ENCODE peak calls at places on chromosomes 16 and 17, in five cellular contexts. One of them, this sample, is unnamed.

GRCh38 chr17:58703137-58703846 is 10.9 kb downstream of the RAD51C start:
- DNase-seq in CD4-positive, CD25-positive, alpha-beta regulatory T cell: no peak
- DNase-seq in heart left ventricle: no peak
- DNase-seq in thoracic aorta: no peak
- DNase-seq in H9: no peak
- DNase-seq in this sample: no peak

GRCh38 chr17:7029659-7030058 is 6.2 kb upstream of the SLC16A13 start:
- DNase-seq in CD4-positive, CD25-positive, alpha-beta regulatory T cell: peak
- DNase-seq in heart left ventricle: no peak
- DNase-seq in thoracic aorta: no peak
- DNase-seq in H9: no peak
- DNase-seq in this sample: no peak

GRCh38 chr17:37160940-37161339 is 212.2 kb downstream of the AATF start:
- DNase-seq in CD4-positive, CD25-positive, alpha-beta regulatory T cell: no peak
- DNase-seq in heart left ventricle: no peak
- DNase-seq in thoracic aorta: no peak
- DNase-seq in H9: no peak
- DNase-seq in this sample: no peak

GRCh38 chr17:49635121-49635520 is 42.8 kb downstream of the SPOP start:
- DNase-seq in CD4-positive, CD25-positive, alpha-beta regulatory T cell: no peak
- DNase-seq in heart left ventricle: no peak
- DNase-seq in thoracic aorta: no peak
- DNase-seq in H9: no peak
- DNase-seq in this sample: no peak

GRCh38 chr16:48393843-48394703 is 8.9 kb upstream of the SIAH1 start:
- DNase-seq in CD4-positive, CD25-positive, alpha-beta regulatory T cell: no peak
- DNase-seq in heart left ventricle: no peak
- DNase-seq in thoracic aorta: no peak
- DNase-seq in H9: no peak
- DNase-seq in this sample: no peak

GRCh38 chr17:75557075-75557851 is 30.3 kb upstream of the MYO15B start:
- DNase-seq in CD4-positive, CD25-positive, alpha-beta regulatory T cell: no peak
- DNase-seq in heart left ventricle: no peak
- DNase-seq in thoracic aorta: no peak
- DNase-seq in H9: no peak
- DNase-seq in this sample: no peak

GRCh38 chr17:47800686-47801085 is 20.9 kb downstream of the OSBPL7 start:
- DNase-seq in CD4-positive, CD25-positive, alpha-beta regulatory T cell: no peak
- DNase-seq in heart left ventricle: no peak
- DNase-seq in thoracic aorta: no peak
- DNase-seq in H9: peak
- DNase-seq in this sample: no peak

GRCh38 chr16:20911361-20911760 is 10.8 kb downstream of the LYRM1 start:
- DNase-seq in CD4-positive, CD25-positive, alpha-beta regulatory T cell: no peak
- DNase-seq in heart left ventricle: no peak
- DNase-seq in thoracic aorta: no peak
- DNase-seq in H9: no peak
- DNase-seq in this sample: no peak

GRCh38 chr16:73166394-73166971 is 118.6 kb upstream of the ZFHX3 start:
- DNase-seq in CD4-positive, CD25-positive, alpha-beta regulatory T cell: no peak
- DNase-seq in heart left ventricle: no peak
- DNase-seq in thoracic aorta: no peak
- DNase-seq in H9: no peak
- DNase-seq in this sample: no peak

GRCh38 chr17:7857724-7858486 is at the start of gene CYB5D1:
- DNase-seq in CD4-positive, CD25-positive, alpha-beta regulatory T cell: peak
- DNase-seq in heart left ventricle: peak
- DNase-seq in thoracic aorta: peak
- DNase-seq in H9: peak
- DNase-seq in this sample: peak

GRCh38 chr17:4849011-4849536 is 15.9 kb downstream of the MINK1 start:
- DNase-seq in CD4-positive, CD25-positive, alpha-beta regulatory T cell: no peak
- DNase-seq in heart left ventricle: no peak
- DNase-seq in thoracic aorta: no peak
- DNase-seq in H9: peak
- DNase-seq in this sample: no peak
- H3K27ac ChIP-seq in CD4-positive, CD25-positive, alpha-beta regulatory T cell: no peak
- H3K27ac ChIP-seq in heart left ventricle: no peak
- H3K27ac ChIP-seq in thoracic aorta: no peak
- H3K27ac ChIP-seq in H9: peak
- H3K27ac ChIP-seq in this sample: no peak

GRCh38 chr16:11833951-11834695 is 17.2 kb downstream of the RSL1D1 start:
- DNase-seq in CD4-positive, CD25-positive, alpha-beta regulatory T cell: no peak
- DNase-seq in heart left ventricle: no peak
- DNase-seq in thoracic aorta: no peak
- DNase-seq in H9: no peak
- DNase-seq in this sample: no peak

GRCh38 chr16:11841026-11841425 is 10.3 kb downstream of the RSL1D1 start:
- DNase-seq in CD4-positive, CD25-positive, alpha-beta regulatory T cell: no peak
- DNase-seq in heart left ventricle: no peak
- DNase-seq in thoracic aorta: no peak
- DNase-seq in H9: no peak
- DNase-seq in this sample: no peak

GRCh38 chr16:11836653-11837244 is 14.6 kb downstream of the RSL1D1 start:
- DNase-seq in CD4-positive, CD25-positive, alpha-beta regulatory T cell: no peak
- DNase-seq in heart left ventricle: no peak
- DNase-seq in thoracic aorta: no peak
- DNase-seq in H9: no peak
- DNase-seq in this sample: no peak

GRCh38 chr16:11835891-11836652 is 15.3 kb downstream of the RSL1D1 start:
- DNase-seq in CD4-positive, CD25-positive, alpha-beta regulatory T cell: no peak
- DNase-seq in heart left ventricle: no peak
- DNase-seq in thoracic aorta: no peak
- DNase-seq in H9: no peak
- DNase-seq in this sample: no peak

DNA sequence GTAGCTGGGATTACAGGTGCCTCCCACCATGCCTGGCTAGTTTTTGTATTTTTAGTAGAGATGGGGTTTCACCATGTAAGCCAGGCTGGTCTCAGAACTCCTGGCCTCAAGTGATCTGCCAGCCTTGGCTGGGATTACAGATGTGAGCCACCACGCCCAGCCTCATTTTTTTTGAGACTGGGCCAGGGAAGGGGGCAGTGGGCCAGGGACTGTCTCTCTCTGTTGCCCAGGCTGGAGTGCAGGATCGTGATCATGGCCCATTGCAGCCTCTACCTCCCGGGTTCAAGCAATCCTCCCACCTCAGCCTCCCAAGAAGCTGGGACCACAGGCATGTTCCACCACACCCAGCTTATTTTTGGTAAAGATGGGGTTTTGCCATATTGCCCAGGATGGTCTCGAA is 16.0 kb downstream of the RSL1D1 start:
- DNase-seq in CD4-positive, CD25-positive, alpha-beta regulatory T cell: no peak
- DNase-seq in heart left ventricle: no peak
- DNase-seq in thoracic aorta: no peak
- DNase-seq in H9: no peak
- DNase-seq in this sample: no peak
- H3K27ac ChIP-seq in CD4-positive, CD25-positive, alpha-beta regulatory T cell: no peak
- H3K27ac ChIP-seq in heart left ventricle: no peak
- H3K27ac ChIP-seq in thoracic aorta: peak
- H3K27ac ChIP-seq in H9: no peak
- H3K27ac ChIP-seq in this sample: no peak

DNA sequence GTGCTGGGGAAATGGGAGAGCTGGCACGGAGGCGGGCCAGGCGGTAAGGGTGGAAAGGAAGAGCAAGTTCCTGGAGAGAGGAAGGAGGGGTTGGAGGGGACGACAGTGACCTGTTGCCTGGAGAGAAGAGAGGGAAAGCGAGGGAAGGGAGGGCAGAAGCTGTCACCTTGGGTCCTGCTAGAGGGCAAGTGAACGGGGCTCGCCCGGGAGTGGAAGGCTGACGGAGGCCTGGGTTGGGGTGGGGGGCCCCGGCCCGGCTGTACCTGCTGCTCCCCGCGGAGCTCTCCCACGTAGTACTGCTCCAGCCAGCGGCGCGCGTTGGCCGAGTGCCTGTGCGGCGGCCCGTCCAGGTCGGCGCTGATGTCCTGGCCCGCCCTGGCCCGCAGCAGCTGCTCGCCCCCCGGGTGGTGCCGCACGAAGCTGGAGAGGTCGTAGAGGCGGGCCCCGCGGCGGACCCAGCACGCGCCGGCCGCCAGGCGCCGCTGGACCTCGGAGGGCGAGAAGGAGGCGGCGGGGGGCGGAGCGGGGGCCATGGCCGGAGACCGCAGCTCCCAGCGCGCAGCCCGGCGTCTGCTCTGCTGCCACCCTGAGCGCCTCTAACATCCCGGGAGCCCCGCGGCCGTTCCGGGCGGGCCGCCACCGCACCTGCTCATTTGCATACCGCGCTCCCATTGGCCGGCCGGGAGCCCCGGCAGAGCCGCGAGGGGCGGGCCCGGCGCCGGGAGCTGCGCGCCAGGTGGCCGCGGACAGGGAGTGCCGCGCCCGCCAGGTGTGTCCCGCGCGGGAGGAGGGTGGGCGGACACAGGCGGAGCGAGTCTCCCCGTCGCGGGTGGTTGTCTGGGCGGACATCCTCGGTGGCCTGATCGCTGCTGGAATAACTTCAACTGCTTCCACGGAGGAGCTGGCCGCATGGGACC is at the start of gene FA2H:
- DNase-seq in CD4-positive, CD25-positive, alpha-beta regulatory T cell: peak
- DNase-seq in heart left ventricle: peak
- DNase-seq in thoracic aorta: no peak
- DNase-seq in H9: peak
- DNase-seq in this sample: peak
- H3K27ac ChIP-seq in CD4-positive, CD25-positive, alpha-beta regulatory T cell: no peak
- H3K27ac ChIP-seq in heart left ventricle: no peak
- H3K27ac ChIP-seq in thoracic aorta: no peak
- H3K27ac ChIP-seq in H9: no peak
- H3K27ac ChIP-seq in this sample: no peak

DNA sequence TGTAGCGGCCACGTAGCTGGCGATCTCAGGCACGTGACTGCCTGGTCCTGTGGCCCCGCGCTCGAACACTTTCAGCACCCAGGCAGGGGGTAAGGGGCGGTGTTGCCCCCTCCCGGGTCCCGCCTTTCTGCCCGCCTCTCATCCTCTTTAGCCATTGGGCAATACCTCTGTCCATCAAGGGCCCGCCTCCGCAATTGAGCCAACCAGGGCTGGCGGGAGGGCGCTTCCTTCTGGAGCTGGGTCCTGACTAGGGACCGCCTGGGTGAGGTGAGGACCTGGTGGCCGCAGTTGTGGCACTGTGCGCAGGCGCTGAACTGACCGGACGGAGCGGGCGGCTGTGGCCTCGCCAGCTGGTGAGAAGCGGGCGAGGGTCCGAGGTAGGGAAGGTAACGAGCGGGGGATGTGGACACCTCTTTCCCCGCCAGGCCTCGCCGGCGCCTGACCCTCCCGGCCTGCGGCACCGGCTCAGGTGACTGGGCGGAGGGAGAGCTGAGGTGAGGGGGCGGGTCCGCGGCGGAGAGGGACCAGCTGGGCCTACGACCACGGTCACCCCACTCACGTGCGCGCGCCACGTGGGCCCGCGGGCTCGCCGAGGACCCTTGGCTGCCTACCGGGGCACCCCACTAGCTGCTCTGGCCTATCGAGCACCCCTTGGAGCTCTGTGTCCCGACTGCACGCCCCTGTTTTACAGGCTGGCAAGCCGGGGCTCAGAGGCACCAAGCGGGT is at the start of gene PDP2:
- DNase-seq in CD4-positive, CD25-positive, alpha-beta regulatory T cell: peak
- DNase-seq in heart left ventricle: peak
- DNase-seq in thoracic aorta: peak
- DNase-seq in H9: peak
- DNase-seq in this sample: peak
- H3K27ac ChIP-seq in CD4-positive, CD25-positive, alpha-beta regulatory T cell: peak
- H3K27ac ChIP-seq in heart left ventricle: peak
- H3K27ac ChIP-seq in thoracic aorta: peak
- H3K27ac ChIP-seq in H9: no peak
- H3K27ac ChIP-seq in this sample: no peak

DNA sequence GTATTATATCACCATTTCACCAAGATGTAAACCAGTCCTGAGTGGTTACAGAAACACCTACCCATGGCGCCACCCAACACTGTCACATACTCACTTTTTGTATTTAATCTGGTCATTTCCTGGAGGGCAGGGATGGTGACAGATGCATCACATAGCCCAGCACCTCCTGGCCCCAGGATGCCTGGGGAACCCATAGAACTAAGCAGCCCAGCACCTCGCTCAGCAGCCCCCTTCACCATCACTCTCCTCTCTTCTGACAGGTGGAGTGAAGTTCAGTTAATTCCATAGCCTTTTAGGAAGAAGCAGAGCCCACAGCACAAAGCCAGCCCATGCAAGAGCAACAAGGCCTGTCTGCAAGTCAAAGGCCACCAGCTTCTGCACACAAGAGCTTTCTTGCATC is 27.5 kb downstream of the MYLK3 start:
- DNase-seq in CD4-positive, CD25-positive, alpha-beta regulatory T cell: no peak
- DNase-seq in heart left ventricle: no peak
- DNase-seq in thoracic aorta: no peak
- DNase-seq in H9: no peak
- DNase-seq in this sample: no peak
- H3K27ac ChIP-seq in CD4-positive, CD25-positive, alpha-beta regulatory T cell: no peak
- H3K27ac ChIP-seq in heart left ventricle: no peak
- H3K27ac ChIP-seq in thoracic aorta: no peak
- H3K27ac ChIP-seq in H9: no peak
- H3K27ac ChIP-seq in this sample: no peak

DNA sequence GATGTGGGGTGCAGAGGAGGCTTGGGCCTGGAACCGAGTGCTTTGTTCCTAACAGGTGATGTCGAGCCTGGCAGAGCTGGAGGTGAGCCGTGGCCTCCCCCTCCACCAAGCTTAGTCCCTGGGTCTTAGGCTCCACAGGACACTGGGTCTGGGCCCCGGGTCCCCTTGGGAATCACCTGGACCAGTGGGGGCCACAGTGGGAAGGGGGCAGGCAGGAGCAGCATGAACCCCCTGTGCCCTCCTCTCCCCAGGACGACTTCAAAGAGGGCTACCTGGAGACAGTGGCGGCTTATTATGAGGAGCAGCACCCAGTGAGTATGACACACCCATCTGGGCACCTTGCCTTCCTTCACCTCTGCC is 2.5 kb downstream of the IL32 start:
- DNase-seq in CD4-positive, CD25-positive, alpha-beta regulatory T cell: peak
- DNase-seq in heart left ventricle: no peak
- DNase-seq in thoracic aorta: no peak
- DNase-seq in H9: no peak
- DNase-seq in this sample: peak
- H3K27ac ChIP-seq in CD4-positive, CD25-positive, alpha-beta regulatory T cell: peak
- H3K27ac ChIP-seq in heart left ventricle: peak
- H3K27ac ChIP-seq in thoracic aorta: no peak
- H3K27ac ChIP-seq in H9: no peak
- H3K27ac ChIP-seq in this sample: peak

DNA sequence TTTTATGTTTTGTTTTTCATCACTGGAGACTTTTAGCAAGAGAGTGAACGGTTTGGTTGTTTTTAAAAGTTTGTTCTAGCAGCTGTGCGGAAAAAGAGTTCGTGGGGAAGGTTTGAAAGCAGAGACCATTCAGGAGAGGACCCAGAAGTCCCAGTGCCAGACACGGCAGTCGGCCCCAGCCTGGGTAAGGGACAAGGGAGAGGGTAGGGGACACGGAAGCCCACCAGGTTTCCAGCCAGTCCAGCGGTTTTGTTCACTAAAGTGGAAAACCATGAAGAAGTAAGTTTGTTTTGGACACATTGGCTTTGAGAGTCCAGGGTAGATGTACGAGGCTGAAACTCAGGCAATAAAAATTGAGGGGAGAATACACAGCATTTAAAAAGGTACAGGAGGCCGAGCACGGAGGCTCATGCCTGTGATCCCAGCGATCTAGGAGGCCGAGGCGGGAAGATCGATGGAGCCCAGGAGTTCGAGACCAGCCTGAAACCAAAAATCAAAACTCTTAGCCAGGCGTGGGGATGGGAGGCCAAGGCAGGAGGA is 56.8 kb upstream of the RPH3AL start:
- DNase-seq in CD4-positive, CD25-positive, alpha-beta regulatory T cell: no peak
- DNase-seq in heart left ventricle: no peak
- DNase-seq in thoracic aorta: no peak
- DNase-seq in H9: no peak
- DNase-seq in this sample: no peak
- H3K27ac ChIP-seq in CD4-positive, CD25-positive, alpha-beta regulatory T cell: peak
- H3K27ac ChIP-seq in heart left ventricle: peak
- H3K27ac ChIP-seq in thoracic aorta: no peak
- H3K27ac ChIP-seq in H9: no peak
- H3K27ac ChIP-seq in this sample: peak

This sample was measured in CD4-positive, alpha-beta T cell.